ENCODE peak calls at places on chromosomes 16 and 17, in four cellular contexts. F, J, N and R are unnamed samples. For H3K4me1, the result is how much of the 10 kb centered on the place peaks cover.

GRCh38 chr17:67388986-67389385 is 11.9 kb downstream of the PITPNC1 start:
- DNase-seq in N (no peak), F (no peak), J (no peak), R (no peak)

GRCh38 chr16:1932050-1933028 is 10.7 kb downstream of the MSRB1 start:
- DNase-seq in N (no peak), F (no peak), J (peak), R (no peak)

GRCh38 chr16:86550281-86550680 is 4.8 kb downstream of the MTHFSD start:
- DNase-seq in F (no peak), J (no peak), N (no peak), R (no peak)

GRCh38 chr16:13453938-13454553 is 465.9 kb upstream of the ERCC4 start:
- DNase-seq in N (no peak), J (peak), F (no peak), R (no peak)

GRCh38 chr17:50550661-50551432 is 3.9 kb downstream of the SPATA20 start:
- DNase-seq in N (peak), F (peak), J (peak), R (peak)

GRCh38 chr17:50589112-50589712 is 28.7 kb downstream of the CACNA1G start:
- DNase-seq in N (no peak), F (no peak), J (no peak), R (no peak)

GRCh38 chr17:72476575-72476986 is 355.8 kb downstream of the SOX9 start:
- DNase-seq in F (no peak), N (no peak), J (peak), R (no peak)

GRCh38 chr17:28878981-28879380 is 18.6 kb downstream of the FLOT2 start:
- DNase-seq in J (peak), N (no peak), F (no peak), R (no peak)

GRCh38 chr16:71555230-71555891 is 21.5 kb downstream of the TAT start:
- DNase-seq in F (no peak), J (no peak), N (no peak), R (no peak)

GRCh38 chr16:1458977-1459341 is 14.6 kb upstream of the CCDC154 start:
- DNase-seq in F (no peak), J (no peak), N (no peak), R (no peak)

GRCh38 chr17:76594676-76595075 is 9.0 kb upstream of the ST6GALNAC2 start:
- DNase-seq in J (no peak), N (no peak), F (no peak), R (no peak)

GRCh38 chr16:56866955-56867830 is 2.2 kb downstream of the SLC12A3 start:
- DNase-seq in J (peak), F (no peak), N (no peak), R (no peak)

GRCh38 chr16:1731073-1731472 is 25.1 kb downstream of the MAPK8IP3 start:
- DNase-seq in J (no peak), N (no peak), F (no peak), R (no peak)

GRCh38 chr17:8386841-8387240 is 3.8 kb upstream of the RPL26 start:
- DNase-seq in N (no peak), F (no peak), J (no peak), R (no peak)

GRCh38 chr16:89179148-89179484 is 7.6 kb downstream of the CDH15 start:
- DNase-seq in J (no peak), F (no peak), N (no peak), R (no peak)

GRCh38 chr17:75832164-75832651 is 12.0 kb downstream of the UNC13D start:
- DNase-seq in F (no peak), J (peak), N (no peak), R (peak)

GRCh38 chr17:80862341-80862969 is 129.2 kb upstream of the CHMP6 start:
- DNase-seq in F (no peak), J (no peak), N (no peak), R (peak)

GRCh38 chr17:61484174-61484573 is 32.0 kb downstream of the TBX4 start:
- DNase-seq in J (no peak), N (no peak), F (no peak), R (no peak)

GRCh38 chr16:75273054-75273925 is 21.9 kb upstream of the BCAR1 start:
- DNase-seq in J (no peak), N (no peak), F (no peak), R (no peak)

GRCh38 chr16:27639588-27640276 is 89.8 kb downstream of the KATNIP start:
- DNase-seq in J (no peak), F (no peak), N (no peak), R (no peak)

GRCh38 chr17:77609553-77610517 is 348.7 kb upstream of the TNRC6C start:
- DNase-seq in J (no peak), N (no peak), F (no peak), R (no peak)
- H3K4me3 ChIP-seq in J (no peak), N (no peak), F (no peak), R (peak)

DNA sequence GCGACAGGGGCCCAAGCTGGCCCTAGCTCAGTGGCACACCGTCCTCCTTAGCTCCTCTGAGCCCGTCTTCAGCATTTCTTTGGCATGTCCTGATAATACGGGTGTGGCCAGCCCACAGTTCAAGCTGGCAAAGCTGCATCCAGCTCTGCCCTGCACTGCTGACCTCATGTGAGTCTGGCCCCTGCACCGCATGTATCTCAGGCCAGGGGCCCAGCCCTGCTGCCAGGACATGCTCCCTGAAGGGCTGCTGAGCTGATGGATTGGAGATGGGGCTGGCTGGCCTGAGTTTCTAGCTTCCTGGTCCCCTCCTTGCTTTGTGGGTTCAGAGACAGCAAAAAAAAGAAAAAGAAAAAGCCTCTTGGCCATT is 2.4 kb downstream of the DOC2B start:
- DNase-seq in J (no peak), F (no peak), N (peak), R (peak)
- H3K27ac ChIP-seq in J (no peak), F (peak), N (peak), R (no peak)

DNA sequence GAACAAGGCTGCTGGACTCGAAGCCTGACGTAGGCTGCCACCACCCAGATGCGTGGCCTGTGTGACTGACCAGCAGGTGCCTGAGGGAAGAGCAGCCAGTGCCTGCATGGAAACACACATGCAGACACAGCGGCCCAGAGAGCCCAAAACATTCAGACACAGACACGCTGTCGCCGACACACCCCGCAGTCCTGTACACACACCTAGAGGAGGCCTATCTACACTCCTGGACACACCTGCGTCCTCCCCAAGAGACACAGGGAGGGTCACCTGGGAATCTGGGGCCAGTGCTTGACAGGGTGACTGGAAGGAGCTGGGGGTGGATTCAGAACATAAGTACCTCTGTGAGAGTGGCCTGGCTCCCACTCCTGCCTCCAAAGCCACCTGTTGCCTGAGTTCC is 6.1 kb upstream of the TSPOAP1 start:
- DNase-seq in F (no peak), J (no peak), N (no peak), R (no peak)
- H3K4me1 ChIP-seq in F (under half), J (under half), N (under half), R (under half)

DNA sequence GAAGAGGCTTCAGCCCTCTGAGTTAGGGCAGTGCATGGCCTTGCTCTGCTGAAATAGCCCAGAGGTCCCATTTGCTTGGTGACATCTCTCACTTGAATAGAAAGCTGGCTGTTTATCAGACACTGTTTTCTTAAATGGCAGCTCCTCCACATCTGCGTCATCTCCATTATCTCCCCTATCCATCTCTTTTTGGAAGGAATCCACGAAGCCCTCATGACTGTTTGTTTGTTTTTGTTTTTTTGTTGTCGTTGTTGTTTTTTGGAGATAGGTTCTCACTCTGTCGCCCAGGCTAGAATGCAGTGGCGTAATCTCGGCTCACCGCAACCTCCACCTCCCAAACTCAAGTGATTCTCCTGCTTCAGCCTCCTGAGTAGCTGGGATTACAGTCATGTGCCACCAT is 16.6 kb downstream of the NAA60 start:
- DNase-seq in N (no peak), J (no peak), F (no peak), R (no peak)
- H3K4me3 ChIP-seq in N (peak), J (no peak), F (no peak), R (peak)

GRCh38 chr17:3879591-3880417 is 13.0 kb downstream of the CAMKK1 start:
- DNase-seq in J (peak), F (no peak), N (no peak), R (no peak)
- H3K27ac ChIP-seq in J (no peak), F (peak), N (no peak), R (peak)

GRCh38 chr17:45310380-45311324 is 6.2 kb downstream of the MAP3K14 start:
- DNase-seq in J (peak), F (no peak), N (no peak), R (peak)
- H3K4me1 ChIP-seq in J (half or more), F (half or more), N (half or more), R (half or more)

DNA sequence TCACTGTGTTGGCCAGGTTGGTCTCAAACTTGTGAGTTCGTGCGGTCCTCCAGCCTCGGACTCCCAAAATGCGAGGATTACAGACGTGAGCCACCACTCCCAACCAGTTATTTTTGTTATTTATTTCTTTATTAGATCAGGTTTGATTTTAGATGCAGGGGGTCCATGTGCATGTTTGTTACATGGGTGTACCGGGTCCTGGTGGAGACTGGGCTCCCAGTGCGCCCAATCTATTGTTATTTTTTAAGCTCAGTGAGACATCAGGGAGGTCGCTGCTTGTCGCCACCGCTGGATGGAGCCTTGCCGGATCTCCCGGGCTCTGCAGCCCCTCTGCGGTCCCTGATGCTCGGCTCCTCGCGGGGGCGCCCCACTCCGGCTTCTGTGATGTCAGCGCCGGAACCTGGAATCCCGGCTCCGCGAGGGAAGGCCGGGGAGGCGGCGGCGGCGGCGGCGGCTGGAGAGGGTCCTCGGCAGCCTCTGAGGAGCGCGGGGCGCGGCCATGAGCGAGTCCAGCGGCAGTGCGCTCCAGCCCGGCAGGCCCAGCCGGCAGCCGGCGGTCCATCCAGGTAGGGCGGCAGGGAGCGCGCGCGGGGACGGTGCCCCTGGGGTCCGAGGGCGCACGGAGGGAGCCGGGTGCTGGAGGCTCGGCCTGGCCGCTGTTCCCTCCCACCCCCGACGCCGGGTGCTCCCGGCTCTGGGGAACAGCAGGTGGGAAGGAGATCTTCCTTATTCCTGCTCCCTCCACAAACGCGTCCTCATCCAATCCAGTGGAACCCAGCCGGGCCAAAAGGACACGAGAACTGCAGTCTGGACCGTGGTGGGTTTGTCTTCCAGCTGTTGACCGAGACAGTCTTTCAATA is at the start of gene TMC7:
- DNase-seq in N (peak), F (no peak), J (peak), R (peak)
- H3K4me3 ChIP-seq in N (peak), F (peak), J (no peak), R (peak)

GRCh38 chr16:53752566-53752965 is 48.6 kb downstream of the FTO start:
- DNase-seq in F (no peak), J (no peak), N (no peak), R (no peak)

GRCh38 chr16:53756329-53756996 is 52.5 kb downstream of the FTO start:
- DNase-seq in N (no peak), F (no peak), J (no peak), R (no peak)

GRCh38 chr16:53757971-53758609 is 54.1 kb downstream of the FTO start:
- DNase-seq in J (no peak), F (no peak), N (no peak), R (no peak)

GRCh38 chr16:53753431-53753830 is 49.5 kb downstream of the FTO start:
- DNase-seq in F (no peak), J (no peak), N (no peak), R (no peak)

GRCh38 chr16:53754938-53755910 is 51.3 kb downstream of the FTO start:
- DNase-seq in J (peak), N (no peak), F (no peak), R (peak)
- H3K27ac ChIP-seq in J (peak), N (no peak), F (no peak), R (no peak)

GRCh38 chr17:16972346-16972745 is 428 bp upstream of the TNFRSF13B start:
- DNase-seq in F (no peak), N (no peak), J (no peak), R (no peak)
- H3K4me1 ChIP-seq in F (under half), N (under half), J (under half), R (under half)

GRCh38 chr17:47955497-47956461 is 1.9 kb downstream of the PRR15L start:
- DNase-seq in N (no peak), J (peak), F (no peak), R (no peak)
- H3K4me3 ChIP-seq in N (no peak), J (peak), F (no peak), R (no peak)